ENCODE peak calls at places on chromosomes 1 and 21, in five cellular contexts. E is NB4, F is Caco-2, V is OCI-LY7, I is neural crest cell. L is an unnamed sample.

GRCh38 chr1:156709743-156710489 is 4.5 kb upstream of the CRABP2 start:
- DNase-seq in F (no peak), I (no peak), E (no peak), V (no peak), L (no peak)

GRCh38 chr1:156117414-156118174 is 3.1 kb downstream of the LMNA start:
- DNase-seq in F (no peak), V (no peak), E (no peak), I (no peak), L (no peak)

GRCh38 chr1:156270314-156270713 is 12.3 kb downstream of the SMG5 start:
- DNase-seq in I (no peak), F (no peak), V (no peak), E (no peak), L (no peak)

GRCh38 chr1:164735315-164736052 is 176.5 kb downstream of the PBX1 start:
- DNase-seq in E (no peak), I (no peak), F (peak), V (no peak), L (no peak)

GRCh38 chr1:74620242-74620641 is 53.4 kb downstream of the ERICH3 start:
- DNase-seq in F (no peak), E (no peak), I (no peak), V (no peak), L (no peak)

GRCh38 chr21:43909736-43910455 is 44.9 kb downstream of the AGPAT3 start:
- DNase-seq in I (no peak), F (no peak), V (no peak), E (no peak), L (no peak)

GRCh38 chr1:6497215-6497866 is 5.9 kb upstream of the PLEKHG5 start:
- DNase-seq in V (peak), I (peak), F (peak), E (peak), L (no peak)

GRCh38 chr1:83102630-83103071 is 896.3 kb downstream of the TTLL7 start:
- DNase-seq in I (no peak), V (no peak), F (no peak), E (no peak), L (no peak)

GRCh38 chr1:178509608-178510007 is 3.3 kb upstream of the TEX35 start:
- DNase-seq in F (no peak), I (no peak), V (no peak), E (no peak), L (no peak)

GRCh38 chr1:178510155-178510554 is 2.8 kb upstream of the TEX35 start:
- DNase-seq in F (no peak), E (no peak), V (no peak), I (no peak), L (no peak)

GRCh38 chr1:178512566-178513277 is at the start of gene TEX35:
- DNase-seq in F (no peak), V (no peak), I (no peak), E (no peak), L (no peak)

GRCh38 chr1:178516110-178516509 is 3.2 kb downstream of the TEX35 start:
- DNase-seq in V (no peak), I (no peak), F (no peak), E (no peak), L (no peak)

GRCh38 chr1:178513278-178513983 is 522 bp downstream of the TEX35 start:
- DNase-seq in F (no peak), I (no peak), E (no peak), V (no peak), L (no peak)
- TF ChIP-seq CTCF in F (peak), I (no peak), E (no peak), V (no peak), L (no peak)

DNA sequence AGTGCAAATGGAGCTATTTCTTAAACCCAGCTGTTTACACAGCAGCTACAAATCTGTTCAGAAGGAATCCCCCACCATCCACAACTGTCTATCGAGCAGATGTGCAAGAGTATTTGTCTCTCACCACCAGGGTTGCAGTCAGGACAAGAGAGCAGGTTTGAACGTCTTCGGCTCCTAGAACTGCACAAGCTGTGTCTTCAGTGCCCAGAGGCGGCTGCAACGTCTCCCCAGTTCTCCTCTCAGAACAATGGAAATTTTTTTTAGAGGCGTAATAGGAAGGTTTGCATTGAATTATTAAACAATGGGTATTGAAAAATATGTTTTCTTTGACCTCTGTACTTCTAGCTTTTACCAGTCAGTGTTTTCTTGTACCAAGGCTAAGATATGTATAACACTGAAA is 7.3 kb downstream of the OVAAL start:
- DNase-seq in V (no peak), E (no peak), I (no peak), F (no peak), L (no peak)
- TF ChIP-seq CTCF in V (no peak), E (no peak), I (no peak), F (no peak), L (no peak)

GRCh38 chr1:114299331-114300005 is 145.8 kb upstream of the SYT6 start:
- DNase-seq in E (no peak), I (no peak), V (no peak), F (no peak), L (no peak)
- TF ChIP-seq CTCF in E (no peak), I (no peak), V (no peak), F (no peak), L (no peak)

DNA sequence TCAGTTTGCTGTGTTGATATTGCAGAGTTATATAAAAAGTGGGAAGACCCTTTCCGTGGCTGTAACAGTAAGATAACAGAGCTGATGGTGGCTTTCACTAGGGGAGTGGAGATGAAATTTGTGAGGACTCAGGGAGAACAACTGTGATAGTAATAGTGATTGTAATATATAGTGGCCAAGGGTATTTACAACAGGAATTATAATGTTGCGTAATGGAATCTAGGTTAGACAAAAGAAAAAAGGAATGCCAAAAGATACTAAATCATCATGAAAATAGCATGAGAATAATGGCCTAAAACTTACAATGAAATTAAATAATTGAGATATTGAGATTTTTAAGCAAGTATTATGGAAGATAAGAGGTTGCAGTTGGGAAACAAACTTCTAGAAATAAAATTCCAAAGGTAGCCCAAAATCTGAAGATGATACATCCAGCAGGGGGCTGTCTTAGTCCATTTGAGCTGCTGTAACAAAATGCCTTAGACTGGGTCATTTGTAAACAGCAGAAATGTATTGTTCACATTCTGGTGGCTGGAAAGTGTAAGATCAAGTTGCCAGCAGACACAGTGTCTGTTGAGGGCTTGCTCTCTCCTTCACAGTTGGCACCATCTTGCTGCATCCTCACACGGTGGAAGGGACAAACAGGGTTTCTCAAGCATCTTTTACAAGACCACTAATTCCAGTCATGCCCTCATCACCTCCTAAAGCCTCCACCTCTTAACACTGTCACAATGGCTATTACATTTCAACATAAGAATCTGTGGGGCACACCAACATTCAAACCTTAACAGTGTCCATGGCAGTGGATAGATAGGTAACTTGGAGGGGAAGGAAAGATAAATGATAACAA is 711.2 kb downstream of the MRPL39 start:
- DNase-seq in F (peak), V (no peak), E (peak), I (no peak), L (no peak)
- TF ChIP-seq CTCF in F (peak), V (peak), E (no peak), I (peak), L (no peak)